ENCODE peak calls at places on chromosome 15, in six cellular contexts. J, P, F, T, A and N are unnamed samples.

GRCh38 chr15:40754574-40754882 is 526 bp downstream of the RMDN3 start:
- DNase-seq in P (peak), A (no peak), F (no peak), T (no peak), J (peak), N (no peak)

GRCh38 chr15:87582169-87582568 is 674.4 kb downstream of the NTRK3 start:
- DNase-seq in A (no peak), F (no peak), T (no peak), J (no peak), P (no peak), N (no peak)

GRCh38 chr15:73284073-73284472 is 84.7 kb downstream of the HCN4 start:
- DNase-seq in J (no peak), T (peak), P (no peak), F (no peak), A (no peak), N (no peak)

GRCh38 chr15:89129123-89129815 is 41.0 kb downstream of the ABHD2 start:
- DNase-seq in P (peak), F (no peak), T (peak), A (no peak), J (peak), N (no peak)

GRCh38 chr15:45221967-45222366 is 30.1 kb upstream of the SLC28A2 start:
- DNase-seq in A (no peak), T (no peak), F (no peak), P (no peak), J (no peak), N (no peak)

GRCh38 chr15:73560501-73561117 is 72.6 kb downstream of the NPTN start:
- DNase-seq in A (no peak), J (no peak), F (peak), T (peak), P (peak), N (no peak)

GRCh38 chr15:48550822-48551525 is 94.5 kb downstream of the FBN1 start:
- DNase-seq in A (no peak), J (no peak), F (no peak), T (no peak), P (no peak), N (no peak)

GRCh38 chr15:69939513-69940440 is 157.9 kb downstream of the TLE3 start:
- DNase-seq in P (no peak), T (no peak), J (no peak), A (no peak), F (no peak), N (no peak)

GRCh38 chr15:49154799-49155109 is 645 bp downstream of the COPS2 start:
- DNase-seq in A (no peak), T (no peak), F (no peak), P (no peak), J (no peak), N (no peak)

GRCh38 chr15:94324117-94324826 is 92.9 kb downstream of the MCTP2 start:
- DNase-seq in J (peak), T (peak), A (no peak), P (peak), F (peak), N (no peak)

GRCh38 chr15:58665676-58666075 is 83.8 kb downstream of the ADAM10 start:
- DNase-seq in A (no peak), P (no peak), T (no peak), F (no peak), J (no peak), N (no peak)

GRCh38 chr15:57751177-57751800 is 44.8 kb downstream of the POLR2M start:
- DNase-seq in J (no peak), F (no peak), A (no peak), T (peak), P (no peak), N (no peak)

GRCh38 chr15:58522391-58522790 is 90.6 kb downstream of the LIPC start:
- DNase-seq in A (no peak), J (no peak), P (no peak), F (no peak), T (no peak), N (no peak)

DNA sequence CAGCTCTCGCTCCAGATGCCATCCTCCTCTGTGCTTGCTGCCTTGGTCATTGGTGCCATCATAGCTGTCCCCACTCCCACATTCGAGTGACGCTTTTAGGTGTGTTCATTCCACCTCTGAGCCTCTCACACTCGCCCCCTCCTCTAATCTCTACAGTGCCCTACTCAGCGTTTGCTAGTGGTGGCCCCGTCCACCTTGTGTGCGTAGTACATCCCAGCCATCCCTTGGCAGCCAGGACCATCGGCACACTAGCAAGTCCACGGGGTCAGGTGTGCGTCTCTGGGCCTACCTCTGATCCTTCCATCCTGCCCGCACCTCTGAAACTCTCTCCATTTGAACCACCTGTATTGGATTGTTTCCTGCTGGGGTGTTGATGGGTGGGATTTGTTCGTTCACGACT is 54.2 kb upstream of the RGMA start:
- DNase-seq in A (no peak), J (no peak), F (no peak), T (no peak), P (no peak), N (no peak)
- H3K4me3 ChIP-seq in A (no peak), J (no peak), F (no peak), T (no peak), P (no peak), N (no peak)

DNA sequence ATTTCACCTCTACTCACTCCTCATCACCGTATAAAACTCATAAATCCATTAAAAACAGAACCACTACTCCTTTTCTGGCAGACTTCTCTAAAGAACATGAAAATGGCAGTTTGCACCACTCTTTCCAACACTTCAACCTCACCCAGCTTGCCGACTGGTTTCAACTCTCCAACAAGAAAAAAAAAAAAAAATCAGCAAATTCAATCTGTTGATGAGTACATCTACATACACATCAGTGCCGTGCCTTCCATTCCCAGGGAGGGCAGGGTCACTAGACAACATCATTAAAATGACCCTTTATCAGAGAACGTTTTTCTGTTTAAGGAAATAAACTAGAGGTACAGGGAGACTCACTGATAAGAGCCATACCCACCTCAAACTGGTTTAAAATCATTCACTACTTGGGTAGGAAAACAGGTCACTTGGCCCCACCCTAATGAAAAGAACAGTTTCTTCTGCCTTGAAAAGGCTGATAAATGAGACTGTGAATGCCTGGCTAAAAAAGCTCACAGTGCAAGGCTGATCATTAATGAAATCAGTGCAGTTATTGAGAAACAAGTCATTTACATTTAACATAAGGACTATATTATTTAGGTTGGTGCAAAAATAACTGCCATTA is 6.0 kb downstream of the ANXA2 start:
- DNase-seq in T (no peak), F (no peak), J (no peak), A (no peak), P (no peak), N (no peak)
- H3K4me3 ChIP-seq in T (no peak), F (no peak), J (no peak), A (peak), P (no peak), N (peak)

DNA sequence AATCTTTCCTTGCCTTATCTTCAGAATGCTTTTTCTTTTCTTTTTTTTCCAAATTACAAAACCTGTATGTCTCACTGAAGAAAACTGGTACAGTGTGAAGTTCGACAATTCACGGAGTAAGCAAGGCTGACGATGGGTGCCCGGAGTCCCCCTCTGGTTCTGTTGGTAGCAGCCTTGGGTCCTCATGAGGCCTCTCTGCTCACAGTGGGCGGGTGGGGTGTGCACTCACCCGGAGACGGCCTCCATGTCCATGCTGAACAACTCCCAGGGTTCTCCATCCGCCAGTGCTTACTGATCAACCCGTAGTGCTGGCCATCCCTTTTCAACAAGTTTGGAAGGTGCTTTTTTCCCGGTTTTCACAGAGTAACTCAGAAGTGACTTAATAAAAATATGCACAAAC is 23.5 kb downstream of the LRRK1 start:
- DNase-seq in T (no peak), P (no peak), J (no peak), F (no peak), A (no peak), N (no peak)
- H3K4me3 ChIP-seq in T (no peak), P (no peak), J (no peak), F (no peak), A (no peak), N (no peak)

DNA sequence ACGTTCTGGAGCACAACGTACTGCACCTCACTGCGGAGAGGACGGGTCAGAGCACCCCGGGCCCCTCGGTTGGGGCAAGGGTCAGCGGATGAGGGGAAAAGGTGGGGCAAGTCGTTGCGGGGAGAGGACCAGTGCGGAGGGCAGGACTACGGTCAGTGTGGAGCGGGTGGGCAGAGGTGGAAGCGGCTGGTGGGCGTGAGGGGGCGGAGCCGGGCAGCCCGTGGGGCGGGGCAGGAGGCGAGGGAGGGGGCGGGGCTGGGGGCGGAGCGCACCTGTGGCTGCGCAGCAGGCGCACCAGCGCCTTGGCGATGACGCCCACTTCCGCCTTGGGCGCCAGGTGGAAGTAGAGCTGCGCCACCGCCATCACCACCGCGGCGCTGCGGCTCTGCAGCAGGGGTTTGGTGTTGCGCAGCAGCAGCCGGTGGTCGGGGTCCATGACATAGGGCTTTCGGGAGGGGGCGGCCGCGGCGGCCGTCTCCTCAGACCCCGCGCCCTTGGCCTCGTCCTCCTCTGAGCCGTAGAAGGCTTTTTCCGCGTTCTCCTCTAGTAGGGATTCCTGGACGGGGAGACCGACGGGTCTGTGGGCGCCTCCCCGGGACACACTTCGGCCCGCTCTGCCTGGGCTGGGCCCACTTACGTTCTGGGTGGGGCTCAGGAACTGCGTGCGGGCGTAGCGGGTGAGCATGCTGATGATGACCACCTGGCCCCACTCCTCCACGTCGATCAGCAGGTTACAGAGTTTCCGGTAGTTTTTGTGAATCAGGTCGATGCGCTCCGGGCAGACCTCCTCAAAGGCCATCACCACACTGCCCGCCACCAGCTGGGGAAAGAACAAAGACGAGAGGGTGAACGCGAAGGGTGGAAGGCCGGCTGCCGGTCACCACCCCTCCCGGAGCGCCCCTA is 29.2 kb downstream of the AP3B2 start:
- DNase-seq in T (no peak), J (peak), P (no peak), A (no peak), F (no peak), N (no peak)
- H3K4me3 ChIP-seq in T (no peak), J (peak), P (no peak), A (no peak), F (peak), N (peak)

GRCh38 chr15:76341366-76342045 is 4.9 kb downstream of the ISL2 start:
- DNase-seq in P (no peak), A (no peak), J (no peak), T (no peak), F (no peak), N (no peak)
- H3K4me3 ChIP-seq in P (no peak), A (peak), J (no peak), T (no peak), F (peak), N (peak)

GRCh38 chr15:76149291-76149910 is 89.6 kb downstream of the TMEM266 start:
- DNase-seq in F (no peak), P (no peak), A (peak), J (no peak), T (peak), N (no peak)

GRCh38 chr15:76151599-76151974 is 91.8 kb downstream of the TMEM266 start:
- DNase-seq in J (no peak), P (no peak), T (no peak), A (no peak), F (no peak), N (no peak)

GRCh38 chr15:76150971-76151598 is 91.3 kb downstream of the TMEM266 start:
- DNase-seq in F (peak), J (peak), T (peak), A (peak), P (peak), N (peak)

GRCh38 chr15:76152197-76152596 is 92.4 kb downstream of the TMEM266 start:
- DNase-seq in J (no peak), F (no peak), A (no peak), T (no peak), P (no peak), N (no peak)

DNA sequence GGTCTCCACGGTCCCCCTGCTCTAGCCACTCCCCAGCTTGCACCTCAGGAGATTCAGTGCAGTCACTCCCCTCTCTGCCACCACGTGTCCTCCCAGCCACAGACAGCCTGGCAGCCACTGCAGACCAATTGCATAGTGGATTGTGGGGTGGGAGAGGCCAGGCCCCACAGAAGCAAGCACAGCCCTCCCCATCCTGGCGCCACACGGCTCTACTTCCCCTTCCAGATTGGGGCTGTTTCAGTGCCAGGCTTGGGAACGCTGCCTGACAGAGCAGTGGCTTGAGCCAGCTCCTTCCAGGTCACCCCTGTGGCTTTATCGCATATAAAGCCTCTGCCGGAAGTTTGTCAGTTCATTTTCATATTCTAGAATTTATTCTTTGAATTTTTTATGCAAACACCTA is 90.7 kb downstream of the TMEM266 start:
- DNase-seq in P (no peak), T (no peak), F (no peak), A (no peak), J (no peak), N (no peak)
- H3K4me3 ChIP-seq in P (no peak), T (no peak), F (no peak), A (no peak), J (no peak), N (no peak)

GRCh38 chr15:93072011-93072410 is 17.0 kb downstream of the RGMA start:
- DNase-seq in A (no peak), T (peak), F (no peak), J (no peak), P (peak), N (no peak)
- H3K4me3 ChIP-seq in A (peak), T (peak), F (peak), J (peak), P (peak), N (peak)

GRCh38 chr15:44084728-44085127 is 110.3 kb downstream of the FRMD5 start:
- DNase-seq in T (no peak), A (no peak), J (no peak), P (no peak), F (no peak), N (no peak)

GRCh38 chr15:44081223-44082013 is 113.7 kb downstream of the FRMD5 start:
- DNase-seq in P (peak), A (no peak), J (no peak), T (peak), F (no peak), N (no peak)

GRCh38 chr15:44087578-44088190 is 107.4 kb downstream of the FRMD5 start:
- DNase-seq in T (peak), J (no peak), A (peak), P (peak), F (no peak), N (peak)

GRCh38 chr15:44084171-44084570 is 110.9 kb downstream of the FRMD5 start:
- DNase-seq in A (no peak), F (no peak), J (no peak), T (no peak), P (no peak), N (no peak)

GRCh38 chr15:44082558-44083151 is 112.4 kb downstream of the FRMD5 start:
- DNase-seq in F (no peak), P (no peak), T (peak), J (no peak), A (no peak), N (no peak)
- H3K4me3 ChIP-seq in F (no peak), P (no peak), T (no peak), J (no peak), A (no peak), N (no peak)

GRCh38 chr15:60128000-60128376 is 123.9 kb downstream of the FOXB1 start:
- DNase-seq in F (no peak), T (peak), P (no peak), A (no peak), J (peak), N (no peak)
- H3K4me3 ChIP-seq in F (peak), T (peak), P (peak), A (peak), J (peak), N (peak)